ENCODE peak calls at places on chromosomes 1 and 21, in six cellular contexts. V is SK-N-SH, F is HepG2, C is GM12878, Q is K562, P is H1. S is an unnamed sample.

GRCh38 chr1:213724640-213725536 is 262.9 kb upstream of the PROX1 start:
- DNase-seq in Q (no peak), V (no peak), F (peak; percentile 31), P (no peak), C (no peak), S (no peak)

GRCh38 chr1:25890249-25891034 is 14.9 kb upstream of the PAQR7 start:
- DNase-seq in P (no peak), C (no peak), F (peak; percentile 50), Q (no peak), V (no peak), S (no peak)

GRCh38 chr1:70459502-70460225 is 48.6 kb downstream of the CTH start:
- DNase-seq in F (no peak), V (no peak), P (no peak), C (no peak), Q (peak; percentile 75), S (no peak)

GRCh38 chr1:206925116-206925736 is 3.5 kb upstream of the FCMR start:
- DNase-seq in V (no peak), C (peak; percentile 91), Q (peak; percentile 81), F (peak; percentile 38), P (no peak), S (no peak)

GRCh38 chr21:35829014-35829525 is 231.3 kb downstream of the SETD4 start:
- DNase-seq in P (no peak), V (no peak), Q (no peak), F (no peak), C (no peak), S (no peak)

GRCh38 chr1:9111957-9112356 is 16.9 kb downstream of the GPR157 start:
- DNase-seq in V (no peak), Q (no peak), P (no peak), C (no peak), F (peak; percentile 27), S (no peak)

GRCh38 chr1:205616563-205617293 is 15.1 kb downstream of the ELK4 start:
- DNase-seq in F (peak; percentile 59), V (no peak), C (no peak), Q (no peak), P (no peak), S (no peak)

GRCh38 chr1:111904478-111905218 is 84.8 kb downstream of the KCND3 start:
- DNase-seq in Q (no peak), P (no peak), C (no peak), V (peak; percentile 43), F (no peak), S (no peak)

GRCh38 chr1:8641317-8641997 is 176.0 kb downstream of the RERE start:
- DNase-seq in Q (no peak), P (no peak), F (no peak), C (no peak), V (no peak), S (no peak)

GRCh38 chr1:196690582-196690981 is 38.7 kb downstream of the CFH start:
- DNase-seq in C (no peak), P (no peak), Q (peak; percentile 3), V (no peak), F (no peak), S (no peak)

GRCh38 chr1:26417111-26417510 is 6.5 kb downstream of the LIN28A start:
- DNase-seq in P (peak; percentile 85), C (no peak), F (peak; percentile 63), Q (peak; percentile 93), V (peak; percentile 85), S (peak; percentile 49)

GRCh38 chr1:66533804-66534745 is at the start of gene SGIP1:
- DNase-seq in C (no peak), V (peak; percentile 88), P (no peak), F (no peak), Q (peak; percentile 72), S (no peak)

GRCh38 chr1:203117611-203118575 is 9.6 kb upstream of the ADORA1 start:
- DNase-seq in C (no peak), Q (peak; percentile 78), P (peak; percentile 76), V (peak; percentile 95), F (peak; percentile 30), S (no peak)

GRCh38 chr1:117695796-117696505 is 90.1 kb downstream of the TENT5C start:
- DNase-seq in C (no peak), Q (peak; percentile 45), V (no peak), P (no peak), F (no peak), S (no peak)

GRCh38 chr21:41868062-41868710 is 11.0 kb downstream of the PRDM15 start:
- DNase-seq in C (peak; percentile 79), F (no peak), P (no peak), Q (no peak), V (no peak), S (no peak)

GRCh38 chr1:155313266-155313665 is 4.6 kb downstream of the FDPS start:
- DNase-seq in V (no peak), F (no peak), Q (no peak), C (no peak), P (no peak), S (no peak)

GRCh38 chr1:160834945-160835565 is 27.6 kb downstream of the CD244 start:
- DNase-seq in Q (peak; percentile 58), V (peak; percentile 23), C (no peak), P (no peak), F (peak; percentile 22), S (peak; percentile 45)

GRCh38 chr1:172154571-172154970 is 265.9 kb upstream of the C1orf105 start:
- DNase-seq in C (peak; percentile 23), Q (no peak), F (no peak), P (no peak), V (no peak), S (no peak)

GRCh38 chr1:58590019-58590418 is 13.0 kb upstream of the TACSTD2 start:
- DNase-seq in P (no peak), Q (no peak), F (no peak), C (no peak), V (no peak), S (no peak)

GRCh38 chr1:155481761-155482160 is 80.8 kb downstream of the ASH1L start:
- DNase-seq in Q (no peak), F (no peak), V (no peak), P (no peak), C (no peak), S (no peak)

GRCh38 chr1:67582625-67583461 is 102.2 kb upstream of the GADD45A start:
- DNase-seq in V (no peak), C (no peak), Q (no peak), F (no peak), P (no peak), S (no peak)

GRCh38 chr1:243926803-243927245 is 76.8 kb upstream of the AKT3 start:
- DNase-seq in Q (no peak), F (no peak), V (no peak), C (no peak), P (no peak), S (no peak)

GRCh38 chr1:109912873-109913272 is 2.2 kb downstream of the CSF1 start:
- DNase-seq in P (no peak), F (no peak), Q (no peak), C (no peak), V (no peak), S (no peak)
- H3K4me3 ChIP-seq in P (no peak overlapping the region), F (no peak overlapping the region), Q (no peak overlapping the region), C (peak overlapping the region; percentile 61), V (no peak overlapping the region), S (no peak overlapping the region)

GRCh38 chr1:109181085-109181806 is 32.5 kb upstream of the SARS1 start:
- DNase-seq in Q (peak; percentile 90), P (no peak), F (peak; percentile 96), V (no peak), C (no peak), S (no peak)
- TF ChIP-seq GABPA in Q (no peak), P (no peak), F (no peak), V (no peak), C (no peak), S (no peak)

GRCh38 chr1:2526824-2527552 is 592 bp upstream of the PANK4 start:
- DNase-seq in C (peak; percentile 51), F (no peak), Q (peak; percentile 26), P (no peak), V (no peak), S (no peak)
- H3K4me3 ChIP-seq in C (peak overlapping the region; percentile 65), F (peak overlapping the region; percentile 69), Q (peak overlapping the region; percentile 99), P (peak overlapping the region; percentile 91), V (peak overlapping the region; percentile 93), S (peak overlapping the region; percentile 45)

DNA sequence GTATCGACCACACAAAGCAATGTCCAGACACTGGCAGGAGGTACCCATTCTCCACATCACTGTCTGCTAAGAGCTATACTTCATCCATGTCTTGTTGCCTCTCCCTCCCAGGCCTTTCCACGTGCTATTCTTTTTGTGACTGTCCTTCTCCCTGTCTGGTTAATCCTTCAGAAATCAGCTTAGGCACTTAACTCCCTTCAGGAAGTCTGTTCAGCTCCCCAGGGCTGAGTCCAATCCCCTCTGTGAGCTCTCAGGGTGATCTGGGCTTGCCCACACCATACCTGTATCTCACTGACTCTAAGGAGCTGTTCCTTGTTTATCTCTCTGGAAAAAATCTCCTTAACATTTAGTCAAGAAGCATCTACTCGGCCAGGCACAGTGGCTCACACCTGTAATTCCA is 69.4 kb downstream of the NID1 start:
- DNase-seq in F (no peak), V (no peak), C (no peak), Q (no peak), P (no peak), S (no peak)
- TF ChIP-seq GABPA in F (no peak), V (no peak), C (no peak), Q (no peak), P (no peak), S (no peak)

GRCh38 chr1:170284425-170284824 is 138.7 kb downstream of the NTMT2 start:
- DNase-seq in V (no peak), F (no peak), P (no peak), Q (no peak), C (no peak), S (no peak)
- H3K4me3 ChIP-seq in V (no peak overlapping the region), F (no peak overlapping the region), P (no peak overlapping the region), Q (no peak overlapping the region), C (no peak overlapping the region), S (no peak overlapping the region)

GRCh38 chr1:185501099-185501498 is 184.1 kb upstream of the IVNS1ABP start:
- DNase-seq in V (no peak), Q (no peak), F (peak; percentile 35), P (no peak), C (no peak), S (no peak)

GRCh38 chr1:185495017-185495416 is 178.0 kb upstream of the IVNS1ABP start:
- DNase-seq in Q (no peak), P (no peak), F (no peak), V (no peak), C (no peak), S (no peak)

GRCh38 chr1:185497177-185497576 is 180.1 kb upstream of the IVNS1ABP start:
- DNase-seq in C (no peak), F (no peak), V (no peak), P (no peak), Q (no peak), S (no peak)

GRCh38 chr1:185495898-185496297 is 178.9 kb upstream of the IVNS1ABP start:
- DNase-seq in P (no peak), C (no peak), V (no peak), Q (no peak), F (no peak), S (no peak)

DNA sequence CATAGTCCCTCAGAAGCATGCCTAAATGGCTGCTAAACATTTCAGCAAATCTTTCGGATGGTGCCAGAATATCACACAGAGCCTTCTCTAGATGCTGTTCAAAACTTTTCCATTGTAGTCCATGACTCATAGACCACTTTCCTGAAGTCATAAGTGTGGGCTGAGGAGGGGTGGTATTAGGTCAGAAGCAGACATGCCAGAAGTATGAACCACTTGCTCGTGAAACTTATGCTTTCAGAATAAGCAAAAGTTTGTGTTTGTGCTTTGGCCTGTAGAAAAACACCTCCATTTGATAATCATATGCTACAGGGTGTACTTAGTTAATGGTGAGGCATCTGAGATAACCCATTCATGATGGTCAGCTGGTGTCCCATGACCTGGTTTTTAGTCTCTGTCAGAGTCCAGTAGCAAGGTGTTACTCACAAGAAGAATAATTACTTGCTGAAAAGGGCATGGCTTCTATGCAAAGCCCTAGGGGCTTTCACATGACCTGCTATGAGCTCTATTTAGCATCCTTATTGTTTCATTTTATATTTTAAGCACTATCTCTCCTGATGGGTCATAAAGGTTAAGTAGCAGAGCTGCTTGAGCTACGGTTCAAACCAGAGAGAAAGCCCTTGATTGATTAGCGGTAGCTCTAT is 183.1 kb upstream of the IVNS1ABP start:
- DNase-seq in P (no peak), F (no peak), Q (no peak), C (no peak), V (no peak), S (no peak)
- TF ChIP-seq GABPA in P (no peak), F (no peak), Q (no peak), C (no peak), V (no peak), S (no peak)